ENCODE peak calls at places on chromosomes 12 and 14, in nine cellular contexts. I is effector memory CD8-positive, alpha-beta T cell; C is LoVo; F is memory B cell; S is spleen; L is globus pallidus; J is astrocyte of the cerebellum; T is lower leg skin; B is GM13976. V is an unnamed sample.

GRCh38 chr14:95537298-95538089 is 2.6 kb downstream of the GLRX5 start:
- DNase-seq in I (no peak), C (no peak), F (no peak), S (no peak), L (no peak), J (no peak), T (no peak), B (no peak), V (no peak)

GRCh38 chr12:28316067-28316466 is 125.8 kb downstream of the CCDC91 start:
- DNase-seq in I (no peak), C (no peak), F (no peak), S (no peak), L (no peak), J (no peak), T (no peak), B (no peak), V (no peak)

GRCh38 chr12:117832459-117833457 is 136.0 kb downstream of the KSR2 start:
- DNase-seq in I (no peak), C (peak), F (no peak), S (no peak), L (no peak), J (no peak), T (no peak), B (no peak), V (no peak)

GRCh38 chr12:25388216-25388615 is 137.5 kb upstream of the KRAS start:
- DNase-seq in I (no peak), C (peak), F (no peak), S (no peak), L (no peak), J (peak), T (no peak), B (peak), V (no peak)

GRCh38 chr14:85535916-85536834 is 6.2 kb downstream of the FLRT2 start:
- DNase-seq in I (no peak), C (no peak), F (no peak), S (no peak), L (peak), J (no peak), T (no peak), B (no peak), V (no peak)

GRCh38 chr12:53770281-53770680 is 18.5 kb upstream of the CISTR start:
- DNase-seq in I (no peak), C (peak), F (no peak), S (no peak), L (no peak), J (peak), T (no peak), B (no peak), V (no peak)

GRCh38 chr14:95310635-95311380 is 8.9 kb downstream of the CLMN start:
- DNase-seq in I (no peak), C (no peak), F (no peak), S (no peak), L (no peak), J (no peak), T (no peak), B (no peak), V (no peak)

GRCh38 chr12:77734489-77734888 is 96.2 kb upstream of the NAV3 start:
- DNase-seq in I (no peak), C (no peak), F (no peak), S (no peak), L (no peak), J (no peak), T (no peak), B (no peak), V (no peak)

GRCh38 chr14:20434701-20435453 is 1.1 kb downstream of the KLHL33 start:
- DNase-seq in I (no peak), C (no peak), F (no peak), S (no peak), L (peak), J (no peak), T (peak), B (no peak), V (no peak)

GRCh38 chr12:66648336-66648735 is 30.5 kb downstream of the GRIP1 start:
- DNase-seq in I (no peak), C (no peak), F (no peak), S (no peak), L (no peak), J (peak), T (no peak), B (no peak), V (no peak)

GRCh38 chr14:67003009-67003753 is 186.1 kb upstream of the GARIN2 start:
- DNase-seq in I (no peak), C (no peak), F (no peak), S (no peak), L (no peak), J (no peak), T (no peak), B (no peak), V (no peak)

GRCh38 chr14:89921896-89922548 is 32.5 kb downstream of the EFCAB11 start:
- DNase-seq in I (no peak), C (no peak), F (no peak), S (no peak), L (peak), J (peak), T (no peak), B (no peak), V (no peak)

GRCh38 chr14:96309128-96309906 is 53.3 kb downstream of the BDKRB1 start:
- DNase-seq in I (no peak), C (peak), F (no peak), S (no peak), L (no peak), J (no peak), T (no peak), B (no peak), V (no peak)

GRCh38 chr14:67571275-67571990 is 28.6 kb downstream of the PIGH start:
- DNase-seq in I (peak), C (peak), F (peak), S (peak), L (peak), J (peak), T (no peak), B (peak), V (no peak)

GRCh38 chr12:48857278-48857994 is 5.5 kb upstream of the DDX23 start:
- DNase-seq in I (no peak), C (no peak), F (peak), S (no peak), L (no peak), J (no peak), T (no peak), B (peak), V (no peak)

GRCh38 chr12:68148261-68148951 is 11.1 kb downstream of the IFNG start:
- DNase-seq in I (no peak), C (no peak), F (no peak), S (no peak), L (no peak), J (no peak), T (no peak), B (no peak), V (no peak)

GRCh38 chr12:130813949-130814348 is 25.1 kb downstream of the STX2 start:
- DNase-seq in I (no peak), C (no peak), F (no peak), S (no peak), L (no peak), J (no peak), T (no peak), B (no peak), V (no peak)

GRCh38 chr14:56807586-56808168 is 2.6 kb downstream of the OTX2 start:
- DNase-seq in I (no peak), C (no peak), F (no peak), S (no peak), L (no peak), J (no peak), T (no peak), B (no peak), V (no peak)

GRCh38 chr12:46264057-46264456 is 4.8 kb downstream of the SLC38A1 start:
- DNase-seq in I (no peak), C (no peak), F (no peak), S (no peak), L (no peak), J (no peak), T (no peak), B (no peak), V (no peak)

GRCh38 chr14:81162941-81163340 is 57.8 kb downstream of the GTF2A1 start:
- DNase-seq in I (no peak), C (no peak), F (no peak), S (no peak), L (no peak), J (no peak), T (no peak), B (no peak), V (no peak)

GRCh38 chr12:83016226-83016835 is 329.6 kb downstream of the TMTC2 start:
- DNase-seq in I (no peak), C (peak), F (no peak), S (no peak), L (no peak), J (peak), T (no peak), B (no peak), V (no peak)

GRCh38 chr12:46751173-46751572 is 74.6 kb downstream of the SLC38A4 start:
- DNase-seq in I (no peak), C (no peak), F (no peak), S (no peak), L (no peak), J (no peak), T (no peak), B (no peak), V (no peak)